ENCODE peak calls at places on chromosomes 2 and 18, in nine cellular contexts. P is upper lobe of right lung, Q is DND-41, R is pancreas, B is sigmoid colon, E is epithelial cell of esophagus, C is NB4, U is dorsolateral prefrontal cortex, S is GM23338. V is an unnamed sample.

GRCh38 chr18:3409811-3410210 is 40.2 kb upstream of the TGIF1 start:
- DNase-seq in P (no peak), R (no peak), Q (no peak), B (no peak), E (no peak), C (no peak), S (no peak), U (no peak), V (no peak)

GRCh38 chr2:172833898-172834297 is 98.3 kb downstream of the RAPGEF4 start:
- DNase-seq in P (no peak), R (no peak), C (no peak), B (no peak), U (no peak), S (no peak), E (no peak), Q (no peak), V (peak)

GRCh38 chr2:218216336-218216673 is 684 bp upstream of the ARPC2 start:
- DNase-seq in B (peak), Q (no peak), P (no peak), C (peak), E (no peak), U (peak), R (no peak), S (peak), V (no peak)

GRCh38 chr2:74019516-74019915 is 34.8 kb downstream of the TET3 start:
- DNase-seq in Q (no peak), R (no peak), S (no peak), C (no peak), B (no peak), P (no peak), E (no peak), U (no peak), V (no peak)

GRCh38 chr2:26542194-26542455 is 64.2 kb upstream of the OTOF start:
- DNase-seq in U (no peak), B (peak), R (peak), S (no peak), E (no peak), C (no peak), Q (no peak), P (peak), V (no peak)

GRCh38 chr2:6864938-6865345 is 765 bp downstream of the CMPK2 start:
- DNase-seq in C (peak), B (peak), S (peak), Q (no peak), U (no peak), R (peak), E (no peak), P (peak), V (peak)

GRCh38 chr2:207935121-207935990 is 90.0 kb downstream of the PLEKHM3 start:
- DNase-seq in C (peak), R (no peak), U (no peak), P (no peak), B (no peak), S (no peak), Q (no peak), E (no peak), V (no peak)

GRCh38 chr2:222809582-222809981 is 51.3 kb upstream of the ACSL3 start:
- DNase-seq in Q (no peak), P (no peak), R (no peak), B (no peak), E (no peak), S (no peak), C (no peak), U (no peak), V (no peak)

GRCh38 chr2:218418321-218418716 is 604 bp upstream of the VIL1 start:
- DNase-seq in C (no peak), S (no peak), Q (no peak), U (no peak), B (no peak), R (no peak), E (no peak), P (no peak), V (no peak)

GRCh38 chr2:207432471-207432870 is 97.3 kb upstream of the CREB1 start:
- DNase-seq in E (no peak), Q (no peak), P (no peak), S (no peak), U (no peak), B (no peak), R (no peak), C (no peak), V (peak)

GRCh38 chr2:191675807-191676667 is 1.9 kb upstream of the NABP1 start:
- DNase-seq in S (peak), B (peak), R (no peak), Q (peak), C (peak), P (peak), E (no peak), U (no peak), V (peak)

GRCh38 chr2:209471037-209471436 is 47.2 kb downstream of the MAP2 start:
- DNase-seq in P (no peak), R (no peak), E (peak), S (no peak), C (peak), B (no peak), U (no peak), Q (no peak), V (peak)

GRCh38 chr2:27572439-27572838 is 10.4 kb upstream of the ZNF512 start:
- DNase-seq in P (no peak), C (no peak), B (no peak), E (no peak), S (no peak), U (no peak), R (no peak), Q (no peak), V (no peak)

GRCh38 chr2:48519608-48520007 is 10.3 kb upstream of the STON1 start:
- DNase-seq in E (no peak), R (no peak), S (no peak), B (peak), U (no peak), C (peak), P (no peak), Q (no peak), V (no peak)

GRCh38 chr18:29161429-29161828 is 984.5 kb upstream of the CDH2 start:
- DNase-seq in C (no peak), Q (no peak), P (no peak), S (no peak), E (peak), U (no peak), R (no peak), B (no peak), V (peak)

GRCh38 chr2:10811552-10811951 is 1.0 kb downstream of the PDIA6 start:
- DNase-seq in P (no peak), U (no peak), R (no peak), E (peak), B (peak), C (peak), Q (no peak), S (peak), V (peak)

GRCh38 chr2:145066151-145066661 is 546.3 kb upstream of the ZEB2 start:
- DNase-seq in P (no peak), S (no peak), R (no peak), U (no peak), B (no peak), E (no peak), C (no peak), Q (no peak), V (peak)

GRCh38 chr2:32772623-32773221 is 144.9 kb downstream of the TTC27 start:
- DNase-seq in B (no peak), S (peak), P (no peak), U (peak), R (no peak), Q (no peak), C (peak), E (peak), V (peak)

GRCh38 chr2:149363953-149364352 is 33.6 kb downstream of the LYPD6 start:
- DNase-seq in E (no peak), B (no peak), U (no peak), S (no peak), C (no peak), R (no peak), P (no peak), Q (no peak), V (no peak)

GRCh38 chr2:3260959-3261358 is 116.7 kb downstream of the EIPR1 start:
- DNase-seq in E (no peak), S (no peak), R (no peak), U (no peak), Q (no peak), P (no peak), C (no peak), B (no peak), V (no peak)

GRCh38 chr18:49548266-49548665 is 13.6 kb upstream of the LIPG start:
- DNase-seq in U (no peak), C (peak), S (no peak), Q (no peak), P (no peak), B (no peak), E (peak), R (no peak), V (no peak)

GRCh38 chr2:27720004-27720551 is 51.4 kb upstream of the MRPL33 start:
- DNase-seq in E (peak), P (no peak), Q (no peak), S (no peak), U (peak), C (peak), B (no peak), R (no peak), V (peak)

GRCh38 chr18:71784777-71785176 is 759.4 kb downstream of the CBLN2 start:
- DNase-seq in S (peak), E (peak), B (no peak), U (no peak), Q (peak), R (no peak), C (peak), P (no peak), V (peak)

GRCh38 chr2:31429759-31430438 is 15.4 kb upstream of the XDH start:
- DNase-seq in S (no peak), R (no peak), E (peak), Q (peak), P (no peak), U (no peak), B (no peak), C (no peak), V (peak)

GRCh38 chr2:1685957-1686783 is 58.1 kb downstream of the PXDN start:
- DNase-seq in B (no peak), Q (no peak), C (no peak), R (no peak), S (peak), E (peak), P (peak), U (no peak), V (no peak)

GRCh38 chr2:86035883-86036789 is 69.5 kb downstream of the POLR1A start:
- DNase-seq in B (peak), E (peak), P (peak), Q (peak), S (peak), R (peak), C (peak), U (peak), V (peak)

GRCh38 chr2:107001081-107001480 is 115.1 kb upstream of the ST6GAL2 start:
- DNase-seq in E (no peak), Q (no peak), R (no peak), U (no peak), B (no peak), S (no peak), P (no peak), C (no peak), V (no peak)

GRCh38 chr2:126527836-126528490 is 128.0 kb upstream of the GYPC start:
- DNase-seq in R (peak), E (peak), B (peak), Q (peak), U (no peak), P (no peak), C (peak), S (peak), V (peak)

GRCh38 chr2:152569186-152569585 is 148.1 kb downstream of the PRPF40A start:
- DNase-seq in C (no peak), P (no peak), S (peak), Q (no peak), R (no peak), B (no peak), U (no peak), E (no peak), V (no peak)

GRCh38 chr2:67479256-67479655 is 82.1 kb downstream of the ETAA1 start:
- DNase-seq in P (no peak), S (no peak), Q (no peak), C (no peak), E (no peak), U (no peak), R (no peak), B (no peak), V (peak)

GRCh38 chr2:161586517-161587167 is 37.6 kb upstream of the SLC4A10 start:
- DNase-seq in P (no peak), E (peak), C (peak), S (peak), Q (no peak), B (no peak), R (no peak), U (no peak), V (peak)

GRCh38 chr2:124538549-124538948 is 513.5 kb downstream of the CNTNAP5 start:
- DNase-seq in B (no peak), S (no peak), R (no peak), Q (no peak), C (no peak), P (no peak), E (no peak), U (no peak), V (no peak)
- TF ChIP-seq CTCF in B (no peak), S (no peak), R (no peak), Q (no peak), C (no peak), P (no peak), E (no peak), U (no peak), V (no peak)

DNA sequence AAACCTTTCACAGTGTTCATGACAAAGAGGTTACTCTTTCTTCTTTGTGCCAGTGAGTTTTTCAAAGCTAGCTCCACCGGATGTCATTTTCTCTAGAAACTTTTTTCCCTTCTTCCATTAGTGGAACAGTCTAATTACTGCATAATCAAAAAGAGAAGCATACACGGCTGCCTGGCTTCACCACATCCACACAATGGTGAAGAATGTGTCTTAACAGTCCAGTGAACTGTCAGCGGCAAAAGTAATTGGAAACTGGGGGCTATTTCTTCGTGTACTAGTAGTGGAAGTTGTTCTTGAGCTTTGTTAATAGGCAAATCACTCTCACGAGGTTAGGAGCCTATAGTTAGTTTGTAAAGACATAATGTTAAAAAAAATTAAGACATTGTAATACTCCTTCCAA is 32.9 kb upstream of the PIK3C3 start:
- DNase-seq in B (no peak), R (no peak), P (no peak), C (no peak), U (no peak), Q (no peak), E (no peak), S (no peak), V (no peak)
- H3K4me3 ChIP-seq in B (no peak), R (no peak), P (no peak), C (no peak), U (no peak), Q (no peak), E (no peak), S (no peak), V (no peak)

GRCh38 chr18:47931707-47932103 is 1.2 kb upstream of the SMAD2 start:
- DNase-seq in C (peak), B (no peak), P (peak), U (no peak), E (peak), S (peak), Q (peak), R (no peak), V (peak)
- TF ChIP-seq CTCF in C (peak), B (no peak), P (no peak), U (no peak), E (peak), S (peak), Q (peak), R (no peak), V (no peak)

DNA sequence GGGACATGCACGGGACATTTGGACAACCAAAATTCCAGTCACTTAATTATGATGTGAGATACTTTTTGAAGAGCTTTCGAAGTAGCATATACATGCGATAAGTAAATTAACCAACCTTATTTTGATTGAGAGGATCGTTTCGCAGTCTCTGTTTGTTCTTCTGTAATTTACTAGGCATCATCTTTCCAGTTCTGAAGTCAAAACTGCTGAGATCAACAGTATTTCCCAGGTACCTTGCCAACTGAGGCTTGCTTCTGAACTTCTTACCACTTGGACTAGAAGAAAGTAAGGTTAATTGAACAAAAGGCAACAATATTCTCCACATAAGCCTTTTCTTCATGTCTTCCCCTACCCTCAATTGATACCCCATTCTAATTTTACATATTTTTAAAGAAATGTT is 19.6 kb downstream of the MBD2 start:
- DNase-seq in S (no peak), B (no peak), U (no peak), E (no peak), Q (no peak), P (no peak), R (no peak), C (no peak), V (no peak)
- H3K4me3 ChIP-seq in S (no peak), B (no peak), U (no peak), E (no peak), Q (no peak), P (no peak), R (no peak), C (no peak), V (no peak)

GRCh38 chr2:212249451-212249850 is 289.2 kb downstream of the ERBB4 start:
- DNase-seq in C (peak), P (no peak), Q (no peak), B (no peak), U (no peak), E (peak), R (no peak), S (peak), V (peak)
- TF ChIP-seq CTCF in C (no peak), P (no peak), Q (peak), B (no peak), U (no peak), E (peak), R (no peak), S (peak), V (peak)

GRCh38 chr2:72148975-72149555 is 1.4 kb upstream of the CYP26B1 start:
- DNase-seq in C (peak), P (peak), U (peak), E (peak), R (no peak), S (peak), B (peak), Q (no peak), V (peak)
- H3K4me3 ChIP-seq in C (no peak), P (peak), U (peak), E (peak), R (peak), S (peak), B (peak), Q (no peak), V (peak)

GRCh38 chr2:71778514-71779305 is 325.3 kb downstream of the DYSF start:
- DNase-seq in E (no peak), C (no peak), Q (no peak), S (peak), U (no peak), P (no peak), R (no peak), B (no peak), V (no peak)
- TF ChIP-seq CTCF in E (peak), C (no peak), Q (no peak), S (peak), U (no peak), P (no peak), R (no peak), B (no peak), V (no peak)

DNA sequence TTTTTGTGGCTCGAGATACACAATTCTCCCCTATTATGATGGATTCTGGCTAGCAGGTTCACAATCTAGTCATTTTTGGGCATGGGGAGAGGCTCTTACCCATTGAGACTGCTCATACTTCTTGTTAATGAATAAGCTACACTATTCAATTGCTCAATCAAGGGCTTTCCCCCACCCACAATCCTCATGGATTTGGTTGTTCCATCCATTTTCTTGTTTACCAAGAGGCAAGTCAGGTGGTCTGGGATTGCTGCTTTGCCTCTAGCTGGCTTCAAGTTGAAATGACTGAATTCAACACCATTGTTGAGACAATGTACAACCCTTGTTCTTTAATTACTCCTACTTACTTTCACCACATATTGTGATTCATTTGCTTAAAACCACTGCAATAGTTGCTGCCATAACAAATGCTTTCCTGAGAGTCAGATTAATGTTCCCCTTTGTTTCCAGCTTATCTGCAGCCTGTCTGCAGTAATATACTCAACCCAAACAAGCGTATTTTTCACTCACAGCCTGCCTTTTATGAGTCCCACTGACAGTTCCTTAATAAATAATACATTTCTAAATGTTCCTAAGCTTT is 532.2 kb downstream of the RIT2 start:
- DNase-seq in R (no peak), C (no peak), E (peak), U (no peak), P (no peak), Q (no peak), B (no peak), S (no peak), V (peak)
- H3K4me3 ChIP-seq in R (no peak), C (no peak), E (no peak), U (no peak), P (no peak), Q (no peak), B (no peak), S (no peak), V (no peak)

DNA sequence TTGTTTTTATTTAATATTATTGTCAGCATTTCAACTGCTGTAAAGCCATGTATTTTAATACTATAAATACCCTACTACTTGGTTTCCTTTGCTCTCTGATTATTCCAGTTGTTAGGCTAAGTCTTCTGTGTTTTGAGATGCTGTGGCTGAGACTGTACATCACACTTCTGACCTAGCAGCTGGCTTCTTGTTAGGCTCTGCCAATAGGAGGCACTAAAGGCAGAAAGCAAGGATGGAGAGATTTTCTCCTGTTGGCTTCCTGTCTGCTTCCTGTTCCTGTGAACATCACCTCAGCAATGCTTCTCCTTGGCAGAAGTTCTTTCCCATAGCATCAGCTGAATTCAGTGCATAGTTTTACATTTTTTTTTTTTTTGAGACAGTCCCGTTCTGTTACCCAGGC is 68.3 kb upstream of the YPEL5 start:
- DNase-seq in U (no peak), E (no peak), C (no peak), B (no peak), Q (no peak), P (no peak), S (peak), R (no peak), V (peak)
- TF ChIP-seq CTCF in U (no peak), E (no peak), C (no peak), B (no peak), Q (peak), P (no peak), S (peak), R (no peak), V (no peak)

GRCh38 chr2:174493549-174494331 is 6.9 kb upstream of the GPR155 start:
- DNase-seq in E (no peak), U (no peak), Q (peak), P (no peak), B (no peak), R (no peak), S (no peak), C (peak), V (no peak)
- H3K4me3 ChIP-seq in E (no peak), U (no peak), Q (peak), P (no peak), B (no peak), R (no peak), S (no peak), C (peak), V (no peak)